ENCODE peak calls at places on chromosome 22, in ten cellular contexts. One of them, this sample, is unnamed.

GRCh38 chr22:26751217-26751616 is 93.8 kb downstream of the MIAT start:
- DNase-seq in AG04450: no peak
- DNase-seq in left ventricle myocardium inferior: no peak
- DNase-seq in astrocyte: peak; percentile 40
- DNase-seq in uterus: peak; percentile 22
- DNase-seq in CD4-positive, alpha-beta T cell: no peak
- DNase-seq in prostate gland: no peak
- DNase-seq in neuronal stem cell: peak; percentile 96
- DNase-seq in tibial artery: no peak
- DNase-seq in right cardiac atrium: no peak
- DNase-seq in this sample: peak; percentile 93

GRCh38 chr22:24834845-24835570 is 29.0 kb downstream of the SGSM1 start:
- DNase-seq in AG04450: no peak
- DNase-seq in left ventricle myocardium inferior: no peak
- DNase-seq in astrocyte: no peak
- DNase-seq in uterus: no peak
- DNase-seq in CD4-positive, alpha-beta T cell: no peak
- DNase-seq in prostate gland: no peak
- DNase-seq in neuronal stem cell: no peak
- DNase-seq in tibial artery: no peak
- DNase-seq in right cardiac atrium: no peak
- DNase-seq in this sample: peak; percentile 78

GRCh38 chr22:50175921-50176849 is 5.7 kb downstream of the PANX2 start:
- DNase-seq in AG04450: no peak
- DNase-seq in left ventricle myocardium inferior: no peak
- DNase-seq in astrocyte: no peak
- DNase-seq in uterus: no peak
- DNase-seq in CD4-positive, alpha-beta T cell: no peak
- DNase-seq in prostate gland: no peak
- DNase-seq in neuronal stem cell: no peak
- DNase-seq in tibial artery: no peak
- DNase-seq in right cardiac atrium: peak; percentile 33
- DNase-seq in this sample: no peak

GRCh38 chr22:31233001-31233400 is 20.9 kb downstream of the LIMK2 start:
- DNase-seq in AG04450: no peak
- DNase-seq in left ventricle myocardium inferior: no peak
- DNase-seq in astrocyte: no peak
- DNase-seq in uterus: no peak
- DNase-seq in CD4-positive, alpha-beta T cell: no peak
- DNase-seq in prostate gland: no peak
- DNase-seq in neuronal stem cell: no peak
- DNase-seq in tibial artery: no peak
- DNase-seq in right cardiac atrium: no peak
- DNase-seq in this sample: no peak

GRCh38 chr22:21449531-21450319 is 17.5 kb upstream of the TMEM191C start:
- DNase-seq in AG04450: no peak
- DNase-seq in left ventricle myocardium inferior: no peak
- DNase-seq in astrocyte: no peak
- DNase-seq in uterus: peak; percentile 9
- DNase-seq in CD4-positive, alpha-beta T cell: no peak
- DNase-seq in prostate gland: peak; percentile 1
- DNase-seq in neuronal stem cell: no peak
- DNase-seq in tibial artery: peak; percentile 7
- DNase-seq in right cardiac atrium: peak; percentile 48
- DNase-seq in this sample: peak; percentile 42

GRCh38 chr22:30843245-30843644 is 125.3 kb downstream of the MORC2 start:
- DNase-seq in AG04450: no peak
- DNase-seq in left ventricle myocardium inferior: no peak
- DNase-seq in astrocyte: peak; percentile 69
- DNase-seq in uterus: no peak
- DNase-seq in CD4-positive, alpha-beta T cell: no peak
- DNase-seq in prostate gland: no peak
- DNase-seq in neuronal stem cell: no peak
- DNase-seq in tibial artery: no peak
- DNase-seq in right cardiac atrium: no peak
- DNase-seq in this sample: no peak

GRCh38 chr22:47174096-47174495 is 411.6 kb downstream of the TBC1D22A start:
- DNase-seq in AG04450: no peak
- DNase-seq in left ventricle myocardium inferior: no peak
- DNase-seq in astrocyte: no peak
- DNase-seq in uterus: no peak
- DNase-seq in CD4-positive, alpha-beta T cell: no peak
- DNase-seq in prostate gland: no peak
- DNase-seq in neuronal stem cell: no peak
- DNase-seq in tibial artery: no peak
- DNase-seq in right cardiac atrium: peak; percentile 49
- DNase-seq in this sample: peak; percentile 24

GRCh38 chr22:46971141-46971775 is 208.8 kb downstream of the TBC1D22A start:
- DNase-seq in AG04450: no peak
- DNase-seq in left ventricle myocardium inferior: peak; percentile 37
- DNase-seq in astrocyte: peak; percentile 12
- DNase-seq in uterus: no peak
- DNase-seq in CD4-positive, alpha-beta T cell: no peak
- DNase-seq in prostate gland: no peak
- DNase-seq in neuronal stem cell: no peak
- DNase-seq in tibial artery: no peak
- DNase-seq in right cardiac atrium: peak; percentile 81
- DNase-seq in this sample: peak; percentile 51

GRCh38 chr22:40922484-40923303 is 28.5 kb upstream of the RBX1 start:
- DNase-seq in AG04450: peak; percentile 41
- DNase-seq in left ventricle myocardium inferior: no peak
- DNase-seq in astrocyte: peak; percentile 29
- DNase-seq in uterus: no peak
- DNase-seq in CD4-positive, alpha-beta T cell: no peak
- DNase-seq in prostate gland: peak; percentile 36
- DNase-seq in neuronal stem cell: peak; percentile 42
- DNase-seq in tibial artery: no peak
- DNase-seq in right cardiac atrium: no peak
- DNase-seq in this sample: no peak

GRCh38 chr22:50531546-50532352 is 1.9 kb upstream of the TYMP start:
- DNase-seq in AG04450: no peak
- DNase-seq in left ventricle myocardium inferior: peak; percentile 88
- DNase-seq in astrocyte: peak; percentile 34
- DNase-seq in uterus: peak; percentile 72
- DNase-seq in CD4-positive, alpha-beta T cell: peak; percentile 60
- DNase-seq in prostate gland: peak; percentile 74
- DNase-seq in neuronal stem cell: no peak
- DNase-seq in tibial artery: peak; percentile 81
- DNase-seq in right cardiac atrium: peak; percentile 95
- DNase-seq in this sample: peak; percentile 78

GRCh38 chr22:31752096-31752847 is 1.5 kb upstream of the DEPDC5 start:
- DNase-seq in AG04450: no peak
- DNase-seq in left ventricle myocardium inferior: no peak
- DNase-seq in astrocyte: no peak
- DNase-seq in uterus: no peak
- DNase-seq in CD4-positive, alpha-beta T cell: no peak
- DNase-seq in prostate gland: no peak
- DNase-seq in neuronal stem cell: no peak
- DNase-seq in tibial artery: no peak
- DNase-seq in right cardiac atrium: no peak
- DNase-seq in this sample: no peak

GRCh38 chr22:25447067-25447688 is 117.3 kb upstream of the GRK3 start:
- DNase-seq in AG04450: no peak
- DNase-seq in left ventricle myocardium inferior: no peak
- DNase-seq in astrocyte: no peak
- DNase-seq in uterus: no peak
- DNase-seq in CD4-positive, alpha-beta T cell: no peak
- DNase-seq in prostate gland: no peak
- DNase-seq in neuronal stem cell: no peak
- DNase-seq in tibial artery: no peak
- DNase-seq in right cardiac atrium: no peak
- DNase-seq in this sample: peak; percentile 53

GRCh38 chr22:19755722-19756287 is 4.8 kb upstream of the TBX1 start:
- DNase-seq in AG04450: no peak
- DNase-seq in left ventricle myocardium inferior: no peak
- DNase-seq in astrocyte: no peak
- DNase-seq in uterus: no peak
- DNase-seq in CD4-positive, alpha-beta T cell: no peak
- DNase-seq in prostate gland: no peak
- DNase-seq in neuronal stem cell: no peak
- DNase-seq in tibial artery: no peak
- DNase-seq in right cardiac atrium: no peak
- DNase-seq in this sample: peak; percentile 69

GRCh38 chr22:19754701-19755144 is 5.9 kb upstream of the TBX1 start:
- DNase-seq in AG04450: no peak
- DNase-seq in left ventricle myocardium inferior: no peak
- DNase-seq in astrocyte: no peak
- DNase-seq in uterus: no peak
- DNase-seq in CD4-positive, alpha-beta T cell: no peak
- DNase-seq in prostate gland: no peak
- DNase-seq in neuronal stem cell: no peak
- DNase-seq in tibial artery: no peak
- DNase-seq in right cardiac atrium: no peak
- DNase-seq in this sample: peak; percentile 59

GRCh38 chr22:19753090-19753842 is 7.3 kb upstream of the TBX1 start:
- DNase-seq in AG04450: no peak
- DNase-seq in left ventricle myocardium inferior: no peak
- DNase-seq in astrocyte: no peak
- DNase-seq in uterus: no peak
- DNase-seq in CD4-positive, alpha-beta T cell: no peak
- DNase-seq in prostate gland: no peak
- DNase-seq in neuronal stem cell: no peak
- DNase-seq in tibial artery: no peak
- DNase-seq in right cardiac atrium: no peak
- DNase-seq in this sample: peak; percentile 77

GRCh38 chr22:19755145-19755710 is 5.3 kb upstream of the TBX1 start:
- DNase-seq in AG04450: no peak
- DNase-seq in left ventricle myocardium inferior: no peak
- DNase-seq in astrocyte: no peak
- DNase-seq in uterus: no peak
- DNase-seq in CD4-positive, alpha-beta T cell: no peak
- DNase-seq in prostate gland: no peak
- DNase-seq in neuronal stem cell: no peak
- DNase-seq in tibial artery: no peak
- DNase-seq in right cardiac atrium: no peak
- DNase-seq in this sample: peak; percentile 70

GRCh38 chr22:19753996-19754700 is 6.4 kb upstream of the TBX1 start:
- DNase-seq in AG04450: no peak
- DNase-seq in left ventricle myocardium inferior: no peak
- DNase-seq in astrocyte: no peak
- DNase-seq in uterus: no peak
- DNase-seq in CD4-positive, alpha-beta T cell: no peak
- DNase-seq in prostate gland: no peak
- DNase-seq in neuronal stem cell: no peak
- DNase-seq in tibial artery: no peak
- DNase-seq in right cardiac atrium: no peak
- DNase-seq in this sample: no peak
- H3K27me3 ChIP-seq in AG04450: peaks cover 68% of the 10 kb centered on the region
- H3K27me3 ChIP-seq in left ventricle myocardium inferior: peaks cover 99% of the 10 kb centered on the region
- H3K27me3 ChIP-seq in astrocyte: peaks cover 65% of the 10 kb centered on the region
- H3K27me3 ChIP-seq in uterus: peaks cover 15% of the 10 kb centered on the region
- H3K27me3 ChIP-seq in CD4-positive, alpha-beta T cell: peaks cover 57% of the 10 kb centered on the region
- H3K27me3 ChIP-seq in prostate gland: peaks cover 19% of the 10 kb centered on the region
- H3K27me3 ChIP-seq in neuronal stem cell: peaks cover 97% of the 10 kb centered on the region
- H3K27me3 ChIP-seq in tibial artery: peaks cover 94% of the 10 kb centered on the region
- H3K27me3 ChIP-seq in right cardiac atrium: no peaks in the 10 kb centered on the region
- H3K27me3 ChIP-seq in this sample: peaks cover 77% of the 10 kb centered on the region

GRCh38 chr22:29723766-29724165 is 4.0 kb downstream of the CABP7 start:
- DNase-seq in AG04450: no peak
- DNase-seq in left ventricle myocardium inferior: no peak
- DNase-seq in astrocyte: no peak
- DNase-seq in uterus: no peak
- DNase-seq in CD4-positive, alpha-beta T cell: no peak
- DNase-seq in prostate gland: no peak
- DNase-seq in neuronal stem cell: no peak
- DNase-seq in tibial artery: no peak
- DNase-seq in right cardiac atrium: no peak
- DNase-seq in this sample: no peak
- H3K27me3 ChIP-seq in AG04450: peaks cover 33% of the 10 kb centered on the region
- H3K27me3 ChIP-seq in left ventricle myocardium inferior: peaks cover 79% of the 10 kb centered on the region
- H3K27me3 ChIP-seq in astrocyte: peaks cover 8% of the 10 kb centered on the region
- H3K27me3 ChIP-seq in uterus: peaks cover 6% of the 10 kb centered on the region
- H3K27me3 ChIP-seq in CD4-positive, alpha-beta T cell: peaks cover 26% of the 10 kb centered on the region
- H3K27me3 ChIP-seq in prostate gland: peaks cover 9% of the 10 kb centered on the region
- H3K27me3 ChIP-seq in neuronal stem cell: peaks cover 65% of the 10 kb centered on the region
- H3K27me3 ChIP-seq in tibial artery: peaks cover 63% of the 10 kb centered on the region
- H3K27me3 ChIP-seq in right cardiac atrium: no peaks in the 10 kb centered on the region
- H3K27me3 ChIP-seq in this sample: peaks cover 59% of the 10 kb centered on the region

DNA sequence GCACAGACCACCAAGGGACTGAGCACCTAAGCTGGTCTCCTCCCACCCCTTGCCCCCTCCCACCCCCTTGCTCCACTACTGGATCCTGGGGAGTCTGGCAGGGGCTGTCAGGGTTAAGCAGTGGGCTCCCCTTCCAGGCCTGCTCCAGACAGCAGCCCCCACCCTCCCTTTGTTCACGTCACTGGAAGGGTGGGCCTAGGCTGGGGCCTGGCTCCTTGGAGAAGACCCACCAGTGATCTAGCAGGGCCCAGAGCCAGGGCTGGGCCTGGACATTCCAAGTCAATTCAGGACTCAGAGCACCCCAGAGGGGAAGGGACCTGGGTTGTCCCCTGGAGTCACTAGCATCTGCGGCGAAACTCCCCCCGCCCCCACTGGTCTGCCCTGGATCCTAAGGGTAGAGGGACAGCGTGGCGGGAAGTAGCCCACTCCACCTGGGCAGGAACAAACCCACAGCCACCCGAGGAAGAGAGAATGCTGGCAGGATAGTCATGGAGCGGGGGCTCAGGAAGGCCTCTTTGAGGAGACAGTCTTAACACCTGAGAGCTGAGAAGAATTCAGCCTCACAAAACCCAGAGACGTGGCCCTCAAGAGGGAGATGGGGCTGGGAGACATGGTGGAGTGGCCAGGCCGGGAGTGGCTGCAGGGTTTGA is 45.8 kb downstream of the IGLL1 start:
- DNase-seq in AG04450: no peak
- DNase-seq in left ventricle myocardium inferior: no peak
- DNase-seq in astrocyte: no peak
- DNase-seq in uterus: no peak
- DNase-seq in CD4-positive, alpha-beta T cell: no peak
- DNase-seq in prostate gland: no peak
- DNase-seq in neuronal stem cell: no peak
- DNase-seq in tibial artery: no peak
- DNase-seq in right cardiac atrium: peak; percentile 79
- DNase-seq in this sample: no peak
- H3K27me3 ChIP-seq in AG04450: peaks cover 5% of the 10 kb centered on the region
- H3K27me3 ChIP-seq in left ventricle myocardium inferior: peaks cover 11% of the 10 kb centered on the region
- H3K27me3 ChIP-seq in astrocyte: no peaks in the 10 kb centered on the region
- H3K27me3 ChIP-seq in uterus: no peaks in the 10 kb centered on the region
- H3K27me3 ChIP-seq in CD4-positive, alpha-beta T cell: no peaks in the 10 kb centered on the region
- H3K27me3 ChIP-seq in prostate gland: no peaks in the 10 kb centered on the region
- H3K27me3 ChIP-seq in neuronal stem cell: no peaks in the 10 kb centered on the region
- H3K27me3 ChIP-seq in tibial artery: peaks cover 5% of the 10 kb centered on the region
- H3K27me3 ChIP-seq in right cardiac atrium: no peaks in the 10 kb centered on the region
- H3K27me3 ChIP-seq in this sample: no peaks in the 10 kb centered on the region

DNA sequence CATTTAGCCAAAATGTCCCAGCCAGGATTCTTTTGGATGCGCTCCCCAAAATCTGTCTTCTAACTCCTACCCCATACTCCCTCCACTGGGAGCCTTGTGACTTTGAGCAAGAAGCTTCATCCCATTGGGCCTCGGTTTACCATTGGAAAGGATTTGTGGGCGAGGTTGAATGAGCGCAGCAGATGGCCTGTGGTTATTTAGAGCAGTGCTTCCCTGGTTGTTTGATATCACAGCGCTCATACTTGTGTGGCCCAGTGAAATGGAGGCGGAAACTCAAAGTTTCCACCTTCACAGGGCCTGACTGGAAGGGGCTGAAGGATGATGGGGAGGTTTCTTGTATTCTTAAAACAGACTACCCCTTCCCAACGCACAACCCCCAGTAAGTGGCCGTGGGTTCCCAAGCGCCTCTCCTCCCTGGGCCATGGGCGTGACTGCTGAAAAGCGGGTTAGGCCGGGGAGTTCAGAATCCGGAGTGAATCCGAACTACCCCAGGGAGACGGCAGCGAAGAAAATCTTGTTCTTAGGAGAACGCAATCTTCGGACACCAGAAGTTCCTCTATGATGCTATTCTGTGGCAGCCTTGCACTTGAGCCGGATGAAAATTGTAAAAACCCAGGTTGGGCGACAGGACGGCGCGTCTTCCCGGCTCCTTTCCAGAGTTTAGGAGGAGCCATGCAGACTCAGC is 1.2 kb upstream of the ATF4 start:
- DNase-seq in AG04450: no peak
- DNase-seq in left ventricle myocardium inferior: no peak
- DNase-seq in astrocyte: peak; percentile 46
- DNase-seq in uterus: no peak
- DNase-seq in CD4-positive, alpha-beta T cell: no peak
- DNase-seq in prostate gland: no peak
- DNase-seq in neuronal stem cell: no peak
- DNase-seq in tibial artery: no peak
- DNase-seq in right cardiac atrium: peak; percentile 67
- DNase-seq in this sample: no peak
- H3K27me3 ChIP-seq in AG04450: no peaks in the 10 kb centered on the region
- H3K27me3 ChIP-seq in left ventricle myocardium inferior: no peaks in the 10 kb centered on the region
- H3K27me3 ChIP-seq in astrocyte: no peaks in the 10 kb centered on the region
- H3K27me3 ChIP-seq in uterus: no peaks in the 10 kb centered on the region
- H3K27me3 ChIP-seq in CD4-positive, alpha-beta T cell: no peaks in the 10 kb centered on the region
- H3K27me3 ChIP-seq in prostate gland: no peaks in the 10 kb centered on the region
- H3K27me3 ChIP-seq in neuronal stem cell: no peaks in the 10 kb centered on the region
- H3K27me3 ChIP-seq in tibial artery: no peaks in the 10 kb centered on the region
- H3K27me3 ChIP-seq in right cardiac atrium: no peaks in the 10 kb centered on the region
- H3K27me3 ChIP-seq in this sample: no peaks in the 10 kb centered on the region

This sample was measured in endodermal cell.